ENCODE peak calls at places on chromosomes 11 and 22, in eight cellular contexts. G is AG04450; L is glutamatergic neuron; Z is kidney tubule cell; P is amniotic stem cell; Q is NCI-H460; E is ACHN; H is activated CD4-positive, alpha-beta T cell treated with anti-CD3 and anti-CD28 coated beads for 4 hours. K is an unnamed sample.

GRCh38 chr11:119537641-119538253 is 114.8 kb upstream of the THY1 start:
- DNase-seq in Z (no peak), H (no peak), Q (no peak), E (no peak), L (no peak), G (no peak), P (no peak), K (no peak)

GRCh38 chr11:3134651-3135490 is 30.2 kb downstream of the OSBPL5 start:
- DNase-seq in L (peak; percentile 21), H (no peak), P (no peak), G (no peak), E (no peak), Z (no peak), Q (no peak), K (no peak)

GRCh38 chr11:25733777-25734176 is 598.2 kb upstream of the ANO3 start:
- DNase-seq in E (no peak), Z (no peak), H (no peak), G (no peak), Q (no peak), P (no peak), L (no peak), K (no peak)

GRCh38 chr11:76670475-76671235 is at the start of gene LRRC32:
- DNase-seq in G (no peak), P (no peak), Q (no peak), Z (no peak), L (no peak), H (peak; percentile 31), E (no peak), K (no peak)

GRCh38 chr22:48348855-48349254 is 1478.8 kb downstream of the BRD1 start:
- DNase-seq in E (no peak), Z (no peak), Q (no peak), P (no peak), L (no peak), H (no peak), G (no peak), K (no peak)

GRCh38 chr11:30917859-30918478 is 331.8 kb upstream of the MPPED2 start:
- DNase-seq in P (no peak), Z (peak; percentile 64), H (no peak), L (no peak), G (peak; percentile 4), E (peak; percentile 59), Q (peak; percentile 45), K (peak; percentile 13)

GRCh38 chr22:45335021-45335818 is 25.5 kb downstream of the FAM118A start:
- DNase-seq in Q (no peak), E (no peak), Z (no peak), H (no peak), G (no peak), P (no peak), L (peak; percentile 42), K (no peak)

GRCh38 chr22:31987180-31987579 is 42.8 kb downstream of the YWHAH start:
- DNase-seq in H (no peak), Q (no peak), Z (no peak), P (no peak), G (no peak), E (no peak), L (no peak), K (no peak)

GRCh38 chr11:70060611-70061293 is 17.4 kb upstream of the ANO1 start:
- DNase-seq in Q (no peak), G (no peak), Z (no peak), P (no peak), E (no peak), L (no peak), H (no peak), K (no peak)

GRCh38 chr11:70327717-70328116 is 57.2 kb downstream of the PPFIA1 start:
- DNase-seq in E (no peak), L (no peak), H (no peak), G (no peak), P (no peak), Q (no peak), Z (no peak), K (no peak)

GRCh38 chr11:6498121-6498520 is 1.0 kb downstream of the DNHD1 start:
- DNase-seq in E (no peak), Q (no peak), P (no peak), G (no peak), Z (no peak), L (no peak), H (no peak), K (no peak)

GRCh38 chr22:44382461-44383038 is 69.8 kb upstream of the SHISAL1 start:
- DNase-seq in Q (no peak), L (peak; percentile 27), P (no peak), H (no peak), G (no peak), Z (no peak), E (no peak), K (no peak)

GRCh38 chr22:20009582-20010306 is 6.9 kb downstream of the ARVCF start:
- DNase-seq in G (no peak), H (no peak), Q (no peak), Z (no peak), E (no peak), L (peak; percentile 5), P (no peak), K (no peak)

K was measured in smooth muscle cell of the brain vasculature.